ENCODE peak calls at places on chromosomes 2 and 18, in six cellular contexts. One of them, this sample, is unnamed.

GRCh38 chr2:237581326-237581725 is 9.2 kb downstream of the RAB17 start:
- DNase-seq in natural killer cell: no peak
- DNase-seq in spleen: no peak
- DNase-seq in progenitor cell of endocrine pancreas: no peak
- DNase-seq in GM20000: no peak
- DNase-seq in upper lobe of left lung: no peak
- DNase-seq in this sample: no peak

GRCh38 chr2:173192071-173192470 is 116.4 kb downstream of the MAP3K20 start:
- DNase-seq in natural killer cell: no peak
- DNase-seq in spleen: no peak
- DNase-seq in progenitor cell of endocrine pancreas: no peak
- DNase-seq in GM20000: no peak
- DNase-seq in upper lobe of left lung: no peak
- DNase-seq in this sample: no peak

GRCh38 chr2:212548459-212548815 is 9.8 kb upstream of the ERBB4 start:
- DNase-seq in natural killer cell: no peak
- DNase-seq in spleen: no peak
- DNase-seq in progenitor cell of endocrine pancreas: no peak
- DNase-seq in GM20000: no peak
- DNase-seq in upper lobe of left lung: no peak
- DNase-seq in this sample: no peak

GRCh38 chr18:54957295-54957694 is 2.0 kb downstream of the CCDC68 start:
- DNase-seq in natural killer cell: no peak
- DNase-seq in spleen: no peak
- DNase-seq in progenitor cell of endocrine pancreas: no peak
- DNase-seq in GM20000: no peak
- DNase-seq in upper lobe of left lung: no peak
- DNase-seq in this sample: no peak

GRCh38 chr2:136582631-136583205 is 182.6 kb upstream of the THSD7B start:
- DNase-seq in natural killer cell: no peak
- DNase-seq in spleen: no peak
- DNase-seq in progenitor cell of endocrine pancreas: peak
- DNase-seq in GM20000: peak
- DNase-seq in upper lobe of left lung: no peak
- DNase-seq in this sample: no peak

GRCh38 chr2:235206980-235207579 is 255.3 kb downstream of the SH3BP4 start:
- DNase-seq in natural killer cell: no peak
- DNase-seq in spleen: no peak
- DNase-seq in progenitor cell of endocrine pancreas: no peak
- DNase-seq in GM20000: no peak
- DNase-seq in upper lobe of left lung: no peak
- DNase-seq in this sample: no peak

GRCh38 chr2:144914622-144915230 is 394.8 kb upstream of the ZEB2 start:
- DNase-seq in natural killer cell: no peak
- DNase-seq in spleen: no peak
- DNase-seq in progenitor cell of endocrine pancreas: no peak
- DNase-seq in GM20000: no peak
- DNase-seq in upper lobe of left lung: no peak
- DNase-seq in this sample: no peak

GRCh38 chr2:74525717-74526648 is at the start of gene DQX1:
- DNase-seq in natural killer cell: no peak
- DNase-seq in spleen: peak
- DNase-seq in progenitor cell of endocrine pancreas: no peak
- DNase-seq in GM20000: peak
- DNase-seq in upper lobe of left lung: no peak
- DNase-seq in this sample: no peak

GRCh38 chr2:103166406-103167324 is 404.8 kb downstream of the TMEM182 start:
- DNase-seq in natural killer cell: no peak
- DNase-seq in spleen: no peak
- DNase-seq in progenitor cell of endocrine pancreas: no peak
- DNase-seq in GM20000: no peak
- DNase-seq in upper lobe of left lung: peak
- DNase-seq in this sample: no peak

GRCh38 chr2:150255528-150255927 is 231.9 kb downstream of the RND3 start:
- DNase-seq in natural killer cell: no peak
- DNase-seq in spleen: no peak
- DNase-seq in progenitor cell of endocrine pancreas: no peak
- DNase-seq in GM20000: no peak
- DNase-seq in upper lobe of left lung: no peak
- DNase-seq in this sample: no peak

GRCh38 chr2:71530246-71530986 is 77.1 kb downstream of the DYSF start:
- DNase-seq in natural killer cell: no peak
- DNase-seq in spleen: no peak
- DNase-seq in progenitor cell of endocrine pancreas: no peak
- DNase-seq in GM20000: peak
- DNase-seq in upper lobe of left lung: no peak
- DNase-seq in this sample: no peak

GRCh38 chr2:127074936-127075335 is 32.0 kb downstream of the BIN1 start:
- DNase-seq in natural killer cell: no peak
- DNase-seq in spleen: no peak
- DNase-seq in progenitor cell of endocrine pancreas: no peak
- DNase-seq in GM20000: no peak
- DNase-seq in upper lobe of left lung: no peak
- DNase-seq in this sample: no peak

GRCh38 chr2:85957256-85957655 is 68.5 kb upstream of the ST3GAL5 start:
- DNase-seq in natural killer cell: no peak
- DNase-seq in spleen: no peak
- DNase-seq in progenitor cell of endocrine pancreas: no peak
- DNase-seq in GM20000: no peak
- DNase-seq in upper lobe of left lung: no peak
- DNase-seq in this sample: no peak

GRCh38 chr2:238731961-238732360 is 115.9 kb upstream of the TWIST2 start:
- DNase-seq in natural killer cell: no peak
- DNase-seq in spleen: no peak
- DNase-seq in progenitor cell of endocrine pancreas: no peak
- DNase-seq in GM20000: no peak
- DNase-seq in upper lobe of left lung: no peak
- DNase-seq in this sample: no peak

GRCh38 chr2:140855471-140855870 is 1275.3 kb downstream of the LRP1B start:
- DNase-seq in natural killer cell: no peak
- DNase-seq in spleen: no peak
- DNase-seq in progenitor cell of endocrine pancreas: no peak
- DNase-seq in GM20000: no peak
- DNase-seq in upper lobe of left lung: no peak
- DNase-seq in this sample: no peak

GRCh38 chr2:7281348-7281747 is 364.1 kb downstream of the RNF144A start:
- DNase-seq in natural killer cell: no peak
- DNase-seq in spleen: no peak
- DNase-seq in progenitor cell of endocrine pancreas: no peak
- DNase-seq in GM20000: no peak
- DNase-seq in upper lobe of left lung: no peak
- DNase-seq in this sample: no peak

GRCh38 chr2:16009560-16009959 is 69.2 kb downstream of the MYCN start:
- DNase-seq in natural killer cell: no peak
- DNase-seq in spleen: no peak
- DNase-seq in progenitor cell of endocrine pancreas: no peak
- DNase-seq in GM20000: no peak
- DNase-seq in upper lobe of left lung: no peak
- DNase-seq in this sample: no peak

GRCh38 chr18:59002974-59003594 is 136.6 kb upstream of the SEC11C start:
- DNase-seq in natural killer cell: no peak
- DNase-seq in spleen: no peak
- DNase-seq in progenitor cell of endocrine pancreas: no peak
- DNase-seq in GM20000: no peak
- DNase-seq in upper lobe of left lung: no peak
- DNase-seq in this sample: no peak

GRCh38 chr2:222761888-222762287 is 90.4 kb downstream of the MOGAT1 start:
- DNase-seq in natural killer cell: no peak
- DNase-seq in spleen: no peak
- DNase-seq in progenitor cell of endocrine pancreas: no peak
- DNase-seq in GM20000: no peak
- DNase-seq in upper lobe of left lung: no peak
- DNase-seq in this sample: no peak

GRCh38 chr2:7018767-7019166 is 101.6 kb downstream of the RNF144A start:
- DNase-seq in natural killer cell: no peak
- DNase-seq in spleen: no peak
- DNase-seq in progenitor cell of endocrine pancreas: no peak
- DNase-seq in GM20000: no peak
- DNase-seq in upper lobe of left lung: no peak
- DNase-seq in this sample: no peak

GRCh38 chr2:26840937-26841610 is 6.9 kb upstream of the DPYSL5 start:
- DNase-seq in natural killer cell: no peak
- DNase-seq in spleen: no peak
- DNase-seq in progenitor cell of endocrine pancreas: no peak
- DNase-seq in GM20000: no peak
- DNase-seq in upper lobe of left lung: no peak
- DNase-seq in this sample: no peak

GRCh38 chr2:138676654-138677053 is 103.5 kb downstream of the NXPH2 start:
- DNase-seq in natural killer cell: no peak
- DNase-seq in spleen: no peak
- DNase-seq in progenitor cell of endocrine pancreas: no peak
- DNase-seq in GM20000: no peak
- DNase-seq in upper lobe of left lung: no peak
- DNase-seq in this sample: no peak

GRCh38 chr18:11464129-11464528 is 145.3 kb upstream of the SLC35G4 start:
- DNase-seq in natural killer cell: no peak
- DNase-seq in spleen: no peak
- DNase-seq in progenitor cell of endocrine pancreas: no peak
- DNase-seq in GM20000: no peak
- DNase-seq in upper lobe of left lung: no peak
- DNase-seq in this sample: no peak

GRCh38 chr18:40841473-40841872 is 1113.6 kb upstream of the PIK3C3 start:
- DNase-seq in natural killer cell: no peak
- DNase-seq in spleen: no peak
- DNase-seq in progenitor cell of endocrine pancreas: no peak
- DNase-seq in GM20000: no peak
- DNase-seq in upper lobe of left lung: no peak
- DNase-seq in this sample: no peak

GRCh38 chr2:84187258-84187657 is 271.8 kb downstream of the SUCLG1 start:
- DNase-seq in natural killer cell: no peak
- DNase-seq in spleen: no peak
- DNase-seq in progenitor cell of endocrine pancreas: no peak
- DNase-seq in GM20000: no peak
- DNase-seq in upper lobe of left lung: no peak
- DNase-seq in this sample: no peak

DNA sequence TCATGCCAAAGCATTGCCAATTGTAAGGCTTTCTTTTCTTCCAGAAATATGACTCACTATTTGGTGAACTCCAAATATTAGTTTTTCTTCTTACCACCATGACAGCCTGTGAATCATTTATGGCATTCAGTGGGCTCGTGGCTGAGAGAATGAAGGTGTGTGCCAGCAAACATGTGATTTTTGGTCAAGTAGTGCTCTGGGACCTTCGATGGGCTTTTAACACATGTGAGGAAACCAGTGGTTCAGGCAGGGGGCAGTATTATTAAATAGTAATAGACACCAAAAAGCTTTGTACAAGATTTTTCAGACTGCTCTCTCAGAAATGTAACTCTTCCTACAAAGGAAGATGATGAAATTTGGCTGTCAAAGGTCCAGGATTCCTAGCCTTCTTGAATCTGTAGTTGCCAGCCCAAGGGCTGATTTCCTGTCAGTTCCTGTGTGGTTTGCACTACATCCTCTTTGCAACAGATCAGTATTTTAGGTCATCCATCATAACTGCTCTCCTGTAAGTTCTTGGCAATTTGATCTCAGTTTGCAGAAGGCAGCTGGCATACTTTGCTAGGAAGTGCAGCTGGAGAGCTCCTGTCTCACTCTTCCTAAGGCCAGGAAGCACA is 64.3 kb downstream of the BABAM2 start:
- DNase-seq in natural killer cell: no peak
- DNase-seq in spleen: no peak
- DNase-seq in progenitor cell of endocrine pancreas: no peak
- DNase-seq in GM20000: no peak
- DNase-seq in upper lobe of left lung: no peak
- DNase-seq in this sample: no peak
- TF ChIP-seq CTCF in natural killer cell: no peak
- TF ChIP-seq CTCF in spleen: no peak
- TF ChIP-seq CTCF in progenitor cell of endocrine pancreas: no peak
- TF ChIP-seq CTCF in GM20000: no peak
- TF ChIP-seq CTCF in upper lobe of left lung: peak
- TF ChIP-seq CTCF in this sample: no peak

GRCh38 chr18:26103579-26103978 is 13.2 kb upstream of the SS18 start:
- DNase-seq in natural killer cell: no peak
- DNase-seq in spleen: no peak
- DNase-seq in progenitor cell of endocrine pancreas: no peak
- DNase-seq in GM20000: no peak
- DNase-seq in upper lobe of left lung: no peak
- DNase-seq in this sample: no peak
- TF ChIP-seq CTCF in natural killer cell: no peak
- TF ChIP-seq CTCF in spleen: no peak
- TF ChIP-seq CTCF in progenitor cell of endocrine pancreas: no peak
- TF ChIP-seq CTCF in GM20000: no peak
- TF ChIP-seq CTCF in upper lobe of left lung: no peak
- TF ChIP-seq CTCF in this sample: no peak

DNA sequence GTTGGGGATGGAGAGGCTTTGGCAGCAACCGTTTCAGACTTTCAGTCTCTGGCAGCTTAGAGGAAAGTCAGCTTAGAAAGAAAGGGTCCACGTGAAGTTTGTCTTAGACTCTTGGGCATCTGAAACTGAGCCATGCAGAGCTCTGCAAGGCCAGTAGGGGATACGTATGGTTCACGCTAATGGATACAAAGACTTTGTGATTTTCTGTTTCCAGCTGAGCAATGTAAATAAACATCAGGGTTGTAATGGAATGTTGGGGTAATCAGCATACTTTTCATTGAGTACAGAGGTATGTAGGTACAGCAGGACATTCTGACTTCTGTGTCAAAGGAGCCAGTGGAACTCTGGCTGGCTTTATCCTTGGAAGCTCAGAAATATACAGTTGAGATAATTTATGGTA is 31.0 kb downstream of the RALB start:
- DNase-seq in natural killer cell: no peak
- DNase-seq in spleen: no peak
- DNase-seq in progenitor cell of endocrine pancreas: no peak
- DNase-seq in GM20000: no peak
- DNase-seq in upper lobe of left lung: no peak
- DNase-seq in this sample: no peak
- TF ChIP-seq CTCF in natural killer cell: no peak
- TF ChIP-seq CTCF in spleen: no peak
- TF ChIP-seq CTCF in progenitor cell of endocrine pancreas: peak
- TF ChIP-seq CTCF in GM20000: no peak
- TF ChIP-seq CTCF in upper lobe of left lung: no peak
- TF ChIP-seq CTCF in this sample: no peak

GRCh38 chr2:146602383-146602782 is 1242.4 kb upstream of the ACVR2A start:
- DNase-seq in natural killer cell: no peak
- DNase-seq in spleen: no peak
- DNase-seq in progenitor cell of endocrine pancreas: no peak
- DNase-seq in GM20000: no peak
- DNase-seq in upper lobe of left lung: no peak
- DNase-seq in this sample: no peak

GRCh38 chr2:146598791-146599190 is 1246.0 kb upstream of the ACVR2A start:
- DNase-seq in natural killer cell: no peak
- DNase-seq in spleen: no peak
- DNase-seq in progenitor cell of endocrine pancreas: no peak
- DNase-seq in GM20000: no peak
- DNase-seq in upper lobe of left lung: no peak
- DNase-seq in this sample: no peak

GRCh38 chr2:146602856-146603255 is 1242.0 kb upstream of the ACVR2A start:
- DNase-seq in natural killer cell: no peak
- DNase-seq in spleen: no peak
- DNase-seq in progenitor cell of endocrine pancreas: no peak
- DNase-seq in GM20000: no peak
- DNase-seq in upper lobe of left lung: no peak
- DNase-seq in this sample: no peak

DNA sequence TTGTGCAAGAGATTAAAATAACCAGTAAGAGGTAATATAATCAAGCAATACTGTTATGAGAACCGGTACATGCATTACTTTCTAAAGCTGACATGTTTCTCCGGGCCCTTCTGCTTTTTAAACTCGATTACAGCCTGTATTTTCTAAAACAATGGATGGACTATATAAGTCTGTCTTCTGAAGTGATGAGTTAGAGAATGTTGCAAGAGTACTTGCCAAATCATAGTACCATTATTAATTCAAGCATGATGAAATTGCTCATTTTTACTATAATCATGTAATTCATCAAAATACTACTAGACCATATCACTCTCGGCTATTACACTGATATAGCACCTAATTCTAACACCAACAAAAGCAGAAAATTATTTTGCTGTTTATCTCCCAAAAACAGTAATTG is 1240.3 kb upstream of the ACVR2A start:
- DNase-seq in natural killer cell: no peak
- DNase-seq in spleen: no peak
- DNase-seq in progenitor cell of endocrine pancreas: no peak
- DNase-seq in GM20000: no peak
- DNase-seq in upper lobe of left lung: no peak
- DNase-seq in this sample: no peak
- TF ChIP-seq CTCF in natural killer cell: no peak
- TF ChIP-seq CTCF in spleen: no peak
- TF ChIP-seq CTCF in progenitor cell of endocrine pancreas: no peak
- TF ChIP-seq CTCF in GM20000: no peak
- TF ChIP-seq CTCF in upper lobe of left lung: no peak
- TF ChIP-seq CTCF in this sample: no peak